ENCODE peak calls at places on chromosomes 3 and 15, in nine cellular contexts. One of them, this sample, is unnamed.

GRCh38 chr15:31537770-31538592 is 211.3 kb downstream of the KLF13 start:
- DNase-seq in iPS DF 6.9: no peak
- DNase-seq in B cell: no peak
- DNase-seq in astrocyte of the spinal cord: no peak
- DNase-seq in activated CD8-positive, alpha-beta memory T cell treated with anti-CD3 and anti-CD28 coated beads for 48 hours: no peak
- DNase-seq in non-pigmented ciliary epithelial cell: no peak
- DNase-seq in pancreas: no peak
- DNase-seq in stimulated activated CD4-positive, alpha-beta T cell treated with anti-CD3 and anti-CD28 coated beads, Interleukin-4, amount 100 ng/mL, for 1 hour: no peak
- DNase-seq in mucosa of descending colon: no peak
- DNase-seq in this sample: no peak

GRCh38 chr15:40955930-40956542 is 2.8 kb downstream of the CHAC1 start:
- DNase-seq in iPS DF 6.9: no peak
- DNase-seq in B cell: no peak
- DNase-seq in astrocyte of the spinal cord: no peak
- DNase-seq in activated CD8-positive, alpha-beta memory T cell treated with anti-CD3 and anti-CD28 coated beads for 48 hours: no peak
- DNase-seq in non-pigmented ciliary epithelial cell: no peak
- DNase-seq in pancreas: no peak
- DNase-seq in stimulated activated CD4-positive, alpha-beta T cell treated with anti-CD3 and anti-CD28 coated beads, Interleukin-4, amount 100 ng/mL, for 1 hour: no peak
- DNase-seq in mucosa of descending colon: no peak
- DNase-seq in this sample: peak

GRCh38 chr15:58330836-58331561 is 100.8 kb upstream of the LIPC start:
- DNase-seq in iPS DF 6.9: no peak
- DNase-seq in B cell: no peak
- DNase-seq in astrocyte of the spinal cord: no peak
- DNase-seq in activated CD8-positive, alpha-beta memory T cell treated with anti-CD3 and anti-CD28 coated beads for 48 hours: no peak
- DNase-seq in non-pigmented ciliary epithelial cell: no peak
- DNase-seq in pancreas: no peak
- DNase-seq in stimulated activated CD4-positive, alpha-beta T cell treated with anti-CD3 and anti-CD28 coated beads, Interleukin-4, amount 100 ng/mL, for 1 hour: no peak
- DNase-seq in mucosa of descending colon: no peak
- DNase-seq in this sample: peak

GRCh38 chr3:138434276-138434874 is at the start of gene ESYT3:
- DNase-seq in iPS DF 6.9: peak
- DNase-seq in B cell: no peak
- DNase-seq in astrocyte of the spinal cord: peak
- DNase-seq in activated CD8-positive, alpha-beta memory T cell treated with anti-CD3 and anti-CD28 coated beads for 48 hours: peak
- DNase-seq in non-pigmented ciliary epithelial cell: no peak
- DNase-seq in pancreas: peak
- DNase-seq in stimulated activated CD4-positive, alpha-beta T cell treated with anti-CD3 and anti-CD28 coated beads, Interleukin-4, amount 100 ng/mL, for 1 hour: peak
- DNase-seq in mucosa of descending colon: peak
- DNase-seq in this sample: peak

GRCh38 chr3:29516164-29516563 is 235.3 kb downstream of the RBMS3 start:
- DNase-seq in iPS DF 6.9: no peak
- DNase-seq in B cell: no peak
- DNase-seq in astrocyte of the spinal cord: no peak
- DNase-seq in activated CD8-positive, alpha-beta memory T cell treated with anti-CD3 and anti-CD28 coated beads for 48 hours: no peak
- DNase-seq in non-pigmented ciliary epithelial cell: no peak
- DNase-seq in pancreas: no peak
- DNase-seq in stimulated activated CD4-positive, alpha-beta T cell treated with anti-CD3 and anti-CD28 coated beads, Interleukin-4, amount 100 ng/mL, for 1 hour: no peak
- DNase-seq in mucosa of descending colon: no peak
- DNase-seq in this sample: no peak

GRCh38 chr15:87369269-87369668 is 887.3 kb downstream of the NTRK3 start:
- DNase-seq in iPS DF 6.9: no peak
- DNase-seq in B cell: no peak
- DNase-seq in astrocyte of the spinal cord: peak
- DNase-seq in activated CD8-positive, alpha-beta memory T cell treated with anti-CD3 and anti-CD28 coated beads for 48 hours: no peak
- DNase-seq in non-pigmented ciliary epithelial cell: peak
- DNase-seq in pancreas: no peak
- DNase-seq in stimulated activated CD4-positive, alpha-beta T cell treated with anti-CD3 and anti-CD28 coated beads, Interleukin-4, amount 100 ng/mL, for 1 hour: no peak
- DNase-seq in mucosa of descending colon: no peak
- DNase-seq in this sample: peak

GRCh38 chr15:80068578-80068977 is 9.1 kb downstream of the ZFAND6 start:
- DNase-seq in iPS DF 6.9: no peak
- DNase-seq in B cell: no peak
- DNase-seq in astrocyte of the spinal cord: peak
- DNase-seq in activated CD8-positive, alpha-beta memory T cell treated with anti-CD3 and anti-CD28 coated beads for 48 hours: no peak
- DNase-seq in non-pigmented ciliary epithelial cell: no peak
- DNase-seq in pancreas: no peak
- DNase-seq in stimulated activated CD4-positive, alpha-beta T cell treated with anti-CD3 and anti-CD28 coated beads, Interleukin-4, amount 100 ng/mL, for 1 hour: no peak
- DNase-seq in mucosa of descending colon: no peak
- DNase-seq in this sample: no peak

GRCh38 chr3:39752751-39753150 is 56.7 kb upstream of the MYRIP start:
- DNase-seq in iPS DF 6.9: no peak
- DNase-seq in B cell: no peak
- DNase-seq in astrocyte of the spinal cord: no peak
- DNase-seq in activated CD8-positive, alpha-beta memory T cell treated with anti-CD3 and anti-CD28 coated beads for 48 hours: no peak
- DNase-seq in non-pigmented ciliary epithelial cell: no peak
- DNase-seq in pancreas: no peak
- DNase-seq in stimulated activated CD4-positive, alpha-beta T cell treated with anti-CD3 and anti-CD28 coated beads, Interleukin-4, amount 100 ng/mL, for 1 hour: no peak
- DNase-seq in mucosa of descending colon: no peak
- DNase-seq in this sample: no peak

GRCh38 chr15:39704684-39705083 is 78.0 kb downstream of the FSIP1 start:
- DNase-seq in iPS DF 6.9: no peak
- DNase-seq in B cell: no peak
- DNase-seq in astrocyte of the spinal cord: peak
- DNase-seq in activated CD8-positive, alpha-beta memory T cell treated with anti-CD3 and anti-CD28 coated beads for 48 hours: no peak
- DNase-seq in non-pigmented ciliary epithelial cell: no peak
- DNase-seq in pancreas: no peak
- DNase-seq in stimulated activated CD4-positive, alpha-beta T cell treated with anti-CD3 and anti-CD28 coated beads, Interleukin-4, amount 100 ng/mL, for 1 hour: no peak
- DNase-seq in mucosa of descending colon: no peak
- DNase-seq in this sample: peak

GRCh38 chr15:73600413-73601050 is 32.7 kb downstream of the NPTN start:
- DNase-seq in iPS DF 6.9: no peak
- DNase-seq in B cell: no peak
- DNase-seq in astrocyte of the spinal cord: peak
- DNase-seq in activated CD8-positive, alpha-beta memory T cell treated with anti-CD3 and anti-CD28 coated beads for 48 hours: no peak
- DNase-seq in non-pigmented ciliary epithelial cell: no peak
- DNase-seq in pancreas: no peak
- DNase-seq in stimulated activated CD4-positive, alpha-beta T cell treated with anti-CD3 and anti-CD28 coated beads, Interleukin-4, amount 100 ng/mL, for 1 hour: no peak
- DNase-seq in mucosa of descending colon: no peak
- DNase-seq in this sample: peak

GRCh38 chr15:55202206-55202605 is 5.5 kb upstream of the RSL24D1 start:
- DNase-seq in iPS DF 6.9: no peak
- DNase-seq in B cell: no peak
- DNase-seq in astrocyte of the spinal cord: no peak
- DNase-seq in activated CD8-positive, alpha-beta memory T cell treated with anti-CD3 and anti-CD28 coated beads for 48 hours: no peak
- DNase-seq in non-pigmented ciliary epithelial cell: no peak
- DNase-seq in pancreas: no peak
- DNase-seq in stimulated activated CD4-positive, alpha-beta T cell treated with anti-CD3 and anti-CD28 coated beads, Interleukin-4, amount 100 ng/mL, for 1 hour: no peak
- DNase-seq in mucosa of descending colon: no peak
- DNase-seq in this sample: no peak